ENCODE peak calls at places on chromosomes 12 and 14, in five cellular contexts. A is SHP77; Y is CD4-positive, alpha-beta memory T cell; R is COR-L47; S is OCI-M1. P is an unnamed sample.

GRCh38 chr12:38392584-38393144 is 76.1 kb downstream of the ALG10B start:
- DNase-seq in A (no peak), Y (no peak), R (no peak), S (peak; percentile 52), P (no peak)

GRCh38 chr12:79955561-79955960 is 20.7 kb upstream of the PPP1R12A start:
- DNase-seq in A (no peak), Y (no peak), R (no peak), S (no peak), P (no peak)

GRCh38 chr14:57139173-57139572 is 129.5 kb downstream of the EXOC5 start:
- DNase-seq in A (no peak), Y (no peak), R (peak; percentile 42), S (no peak), P (no peak)

GRCh38 chr14:54333511-54333910 is 63.3 kb upstream of the CDKN3 start:
- DNase-seq in A (no peak), Y (no peak), R (no peak), S (no peak), P (no peak)

GRCh38 chr12:51846911-51847829 is 1.3 kb downstream of the FIGNL2 start:
- DNase-seq in A (no peak), Y (no peak), R (no peak), S (no peak), P (no peak)

GRCh38 chr12:57236224-57236924 is 6.9 kb downstream of the SHMT2 start:
- DNase-seq in A (no peak), Y (no peak), R (no peak), S (no peak), P (no peak)

GRCh38 chr12:2291182-2291832 is 238.5 kb downstream of the CACNA1C start:
- DNase-seq in A (no peak), Y (no peak), R (no peak), S (peak; percentile 71), P (no peak)

GRCh38 chr14:103377522-103378041 is 7.6 kb upstream of the MARK3 start:
- DNase-seq in A (no peak), Y (no peak), R (no peak), S (peak; percentile 83), P (no peak)

GRCh38 chr14:100586520-100587247 is 533 bp downstream of the BEGAIN start:
- DNase-seq in A (peak; percentile 48), Y (no peak), R (peak; percentile 63), S (no peak), P (peak; percentile 82)

GRCh38 chr14:51308872-51309271 is 68.8 kb downstream of the TMX1 start:
- DNase-seq in A (no peak), Y (no peak), R (no peak), S (no peak), P (no peak)

GRCh38 chr12:105897311-105897725 is 241.4 kb downstream of the NUAK1 start:
- DNase-seq in A (no peak), Y (no peak), R (no peak), S (no peak), P (no peak)

GRCh38 chr14:56002876-56003625 is 115.2 kb upstream of the PELI2 start:
- DNase-seq in A (peak; percentile 7), Y (peak; percentile 59), R (no peak), S (no peak), P (no peak)

GRCh38 chr12:92439397-92439779 is 263.4 kb upstream of the PLEKHG7 start:
- DNase-seq in A (no peak), Y (no peak), R (no peak), S (no peak), P (no peak)

GRCh38 chr12:26631846-26632245 is 201.1 kb downstream of the ITPR2 start:
- DNase-seq in A (no peak), Y (no peak), R (no peak), S (no peak), P (peak; percentile 42)

GRCh38 chr12:9346866-9347327 is 138.7 kb upstream of the PZP start:
- DNase-seq in A (no peak), Y (no peak), R (no peak), S (peak; percentile 30), P (no peak)

GRCh38 chr12:28089363-28089762 is 100.9 kb upstream of the CCDC91 start:
- DNase-seq in A (no peak), Y (no peak), R (no peak), S (peak; percentile 27), P (no peak)

GRCh38 chr14:59018978-59019377 is 169.5 kb upstream of the DAAM1 start:
- DNase-seq in A (no peak), Y (no peak), R (no peak), S (no peak), P (no peak)

GRCh38 chr12:41514050-41514449 is 325.9 kb downstream of the PDZRN4 start:
- DNase-seq in A (no peak), Y (no peak), R (no peak), S (no peak), P (peak; percentile 50)

GRCh38 chr14:90677484-90678045 is 138.7 kb downstream of the TTC7B start:
- DNase-seq in A (no peak), Y (no peak), R (no peak), S (no peak), P (no peak)

GRCh38 chr12:3042394-3042793 is 34.8 kb upstream of the TSPAN9 start:
- DNase-seq in A (no peak), Y (no peak), R (no peak), S (no peak), P (peak; percentile 17)

GRCh38 chr14:91202234-91202974 is 42.1 kb downstream of the GPR68 start:
- DNase-seq in A (no peak), Y (no peak), R (no peak), S (peak; percentile 95), P (no peak)

GRCh38 chr12:49293056-49293956 is 1.6 kb upstream of the PRPH start:
- DNase-seq in A (peak; percentile 70), Y (no peak), R (peak; percentile 73), S (no peak), P (peak; percentile 88)

GRCh38 chr12:88448337-88448944 is 131.8 kb downstream of the KITLG start:
- DNase-seq in A (peak; percentile 59), Y (no peak), R (peak; percentile 91), S (no peak), P (peak; percentile 85)

GRCh38 chr14:22977684-22978486 is 4.5 kb downstream of the AJUBA start:
- DNase-seq in A (peak; percentile 47), Y (no peak), R (no peak), S (no peak), P (no peak)

GRCh38 chr14:55470025-55470424 is 29.6 kb upstream of the TBPL2 start:
- DNase-seq in A (no peak), Y (no peak), R (no peak), S (peak; percentile 80), P (no peak)